ENCODE peak calls at places on chromosomes 1 and 21, in five cellular contexts. Q, I, Z, U and T are unnamed samples.

GRCh38 chr1:214660900-214661299 is 57.9 kb downstream of the CENPF start:
- DNase-seq in Q (no peak), I (no peak), Z (peak; percentile 96), U (no peak), T (peak; percentile 73)

GRCh38 chr21:41852929-41853320 is 26.2 kb downstream of the PRDM15 start:
- DNase-seq in Q (no peak), I (no peak), Z (no peak), U (no peak), T (no peak)

GRCh38 chr1:203121186-203122015 is 6.1 kb upstream of the ADORA1 start:
- DNase-seq in Q (no peak), I (no peak), Z (no peak), U (no peak), T (no peak)

GRCh38 chr1:199273837-199274379 is 635.1 kb downstream of the PTPRC start:
- DNase-seq in Q (peak; percentile 43), I (peak; percentile 40), Z (peak; percentile 26), U (no peak), T (peak; percentile 65)

GRCh38 chr1:200150721-200151120 is 123.2 kb downstream of the NR5A2 start:
- DNase-seq in Q (peak; percentile 76), I (no peak), Z (peak; percentile 65), U (peak; percentile 15), T (peak; percentile 84)

GRCh38 chr1:47434051-47434842 is 3.6 kb upstream of the FOXD2 start:
- DNase-seq in Q (no peak), I (peak; percentile 62), Z (peak; percentile 66), U (peak; percentile 24), T (no peak)

GRCh38 chr1:196678510-196678884 is 26.7 kb downstream of the CFH start:
- DNase-seq in Q (peak; percentile 24), I (no peak), Z (peak; percentile 73), U (no peak), T (peak; percentile 71)

GRCh38 chr1:55134152-55134808 is 80.9 kb downstream of the USP24 start:
- DNase-seq in Q (no peak), I (no peak), Z (no peak), U (no peak), T (no peak)

GRCh38 chr1:150798509-150798908 is 9.6 kb downstream of the CTSK start:
- DNase-seq in Q (no peak), I (no peak), Z (peak; percentile 47), U (no peak), T (no peak)

GRCh38 chr1:208951908-208952307 is 631.6 kb upstream of the CAMK1G start:
- DNase-seq in Q (no peak), I (no peak), Z (peak; percentile 20), U (peak; percentile 74), T (no peak)

GRCh38 chr1:6981595-6981994 is 196.3 kb downstream of the CAMTA1 start:
- DNase-seq in Q (no peak), I (no peak), Z (no peak), U (no peak), T (no peak)

GRCh38 chr1:163589735-163590134 is 268.0 kb downstream of the NUF2 start:
- DNase-seq in Q (no peak), I (no peak), Z (no peak), U (no peak), T (no peak)

GRCh38 chr1:207873055-207873890 is 37.7 kb downstream of the CD34 start:
- DNase-seq in Q (no peak), I (no peak), Z (no peak), U (peak; percentile 27), T (no peak)

GRCh38 chr1:203051841-203052324 is 25.6 kb downstream of the PPFIA4 start:
- DNase-seq in Q (no peak), I (peak; percentile 43), Z (no peak), U (peak; percentile 88), T (no peak)

GRCh38 chr1:51131185-51131584 is 29.2 kb downstream of the C1orf185 start:
- DNase-seq in Q (no peak), I (no peak), Z (no peak), U (no peak), T (no peak)

GRCh38 chr1:206581571-206581981 is 30.7 kb downstream of the EIF2D start:
- DNase-seq in Q (no peak), I (no peak), Z (no peak), U (no peak), T (no peak)

GRCh38 chr1:53526451-53527101 is 67.4 kb downstream of the DMRTB1 start:
- DNase-seq in Q (no peak), I (no peak), Z (peak; percentile 81), U (peak; percentile 71), T (peak; percentile 95)

GRCh38 chr21:26842976-26843911 is 2.0 kb downstream of the ADAMTS1 start:
- DNase-seq in Q (peak; percentile 91), I (peak; percentile 87), Z (peak; percentile 97), U (peak; percentile 95), T (peak; percentile 98)

GRCh38 chr1:169117599-169117998 is 11.1 kb downstream of the ATP1B1 start:
- DNase-seq in Q (no peak), I (no peak), Z (no peak), U (no peak), T (no peak)
- H3K4me1 ChIP-seq in Q (peaks cover 52% of the 10 kb centered on the region), I (peaks cover 3% of the 10 kb centered on the region), Z (peaks cover 28% of the 10 kb centered on the region), U (peaks cover 25% of the 10 kb centered on the region), T (peaks cover 8% of the 10 kb centered on the region)

DNA sequence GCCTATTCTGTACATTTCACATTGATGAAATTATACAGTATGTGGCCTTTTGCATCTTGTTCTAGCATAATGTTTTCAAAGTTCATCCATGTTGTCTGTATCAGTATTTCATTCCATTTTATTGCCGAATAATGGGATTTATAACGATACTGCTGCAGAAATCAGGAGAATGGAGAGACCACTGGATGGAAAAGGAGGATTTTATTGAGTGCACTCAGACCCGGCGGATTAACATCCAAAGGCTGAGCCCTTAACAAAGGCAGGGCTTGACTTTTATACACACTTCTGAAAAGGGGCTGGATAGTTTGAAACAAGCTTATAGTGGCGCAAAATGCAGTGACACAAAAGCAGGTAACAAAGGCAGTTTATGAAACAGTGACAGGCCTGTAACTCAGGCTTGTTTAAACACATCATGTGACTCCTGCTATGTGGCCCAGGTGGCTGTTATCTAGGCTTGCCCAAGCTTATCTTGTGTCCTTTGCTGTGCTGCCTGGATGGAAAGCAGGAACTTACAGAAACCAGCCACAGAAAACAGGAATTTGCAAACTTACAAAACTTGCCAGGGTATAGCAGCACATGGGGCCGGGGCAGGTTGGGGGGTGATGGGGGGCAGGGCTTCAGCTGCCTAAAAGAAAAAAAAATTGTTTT is 32.8 kb upstream of the KCNJ15 start:
- DNase-seq in Q (peak; percentile 37), I (no peak), Z (peak; percentile 58), U (no peak), T (peak; percentile 14)
- H3K9me3 ChIP-seq in Q (peaks cover 20% of the 10 kb centered on the region), I (peaks cover 2% of the 10 kb centered on the region), Z (no peaks in the 10 kb centered on the region), U (peaks cover 2% of the 10 kb centered on the region), T (peaks cover 43% of the 10 kb centered on the region)

DNA sequence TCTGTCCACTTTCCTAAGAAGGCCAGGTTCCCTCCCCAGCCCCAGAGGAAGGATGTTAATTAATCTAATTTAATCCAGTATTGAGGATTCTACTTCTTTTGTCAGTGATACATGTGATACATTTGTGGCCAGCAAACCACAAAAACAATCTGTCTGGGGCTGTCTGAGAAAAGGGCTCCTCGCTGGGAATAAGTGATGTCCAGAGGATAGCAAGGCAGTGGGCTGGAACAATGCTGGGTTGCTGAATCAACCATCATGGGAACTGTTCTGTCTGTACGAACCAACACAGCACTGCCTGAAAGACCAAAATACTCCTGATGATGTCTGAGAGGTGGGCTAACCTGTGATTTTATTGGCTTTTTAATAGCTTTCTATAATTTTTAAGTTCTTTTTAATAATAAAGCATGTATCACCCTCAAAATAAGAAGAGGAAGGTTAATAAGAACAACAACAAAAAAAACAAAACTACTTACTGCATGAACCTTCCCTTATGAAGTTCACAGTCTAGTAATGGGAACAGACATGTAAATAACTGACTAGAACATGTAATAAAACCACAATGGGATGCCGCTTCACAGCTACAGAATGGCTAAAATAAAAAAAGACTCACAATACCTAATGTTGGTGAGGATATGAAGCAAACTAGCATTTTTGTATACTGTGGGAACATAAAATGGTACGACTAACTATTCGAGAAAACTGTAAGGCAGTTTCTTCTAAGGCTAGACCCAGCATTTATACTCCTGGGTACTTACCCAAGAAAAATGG is 11.4 kb upstream of the ADAR start:
- DNase-seq in Q (no peak), I (no peak), Z (no peak), U (no peak), T (no peak)
- H3K4me3 ChIP-seq in Q (no peak overlapping the region), I (no peak overlapping the region), Z (no peak overlapping the region), U (no peak overlapping the region), T (no peak overlapping the region)

GRCh38 chr1:160459687-160460086 is 59.3 kb downstream of the VANGL2 start:
- DNase-seq in Q (no peak), I (no peak), Z (no peak), U (no peak), T (no peak)

GRCh38 chr1:160460683-160461287 is 60.4 kb downstream of the VANGL2 start:
- DNase-seq in Q (no peak), I (no peak), Z (no peak), U (no peak), T (no peak)

GRCh38 chr1:160455153-160455517 is 54.8 kb downstream of the VANGL2 start:
- DNase-seq in Q (no peak), I (no peak), Z (no peak), U (no peak), T (no peak)

GRCh38 chr1:160460214-160460642 is 59.9 kb downstream of the VANGL2 start:
- DNase-seq in Q (no peak), I (no peak), Z (no peak), U (no peak), T (no peak)

GRCh38 chr1:160459056-160459455 is 58.7 kb downstream of the VANGL2 start:
- DNase-seq in Q (no peak), I (no peak), Z (no peak), U (no peak), T (no peak)
- H3K4me1 ChIP-seq in Q (no peaks in the 10 kb centered on the region), I (no peaks in the 10 kb centered on the region), Z (no peaks in the 10 kb centered on the region), U (no peaks in the 10 kb centered on the region), T (no peaks in the 10 kb centered on the region)

DNA sequence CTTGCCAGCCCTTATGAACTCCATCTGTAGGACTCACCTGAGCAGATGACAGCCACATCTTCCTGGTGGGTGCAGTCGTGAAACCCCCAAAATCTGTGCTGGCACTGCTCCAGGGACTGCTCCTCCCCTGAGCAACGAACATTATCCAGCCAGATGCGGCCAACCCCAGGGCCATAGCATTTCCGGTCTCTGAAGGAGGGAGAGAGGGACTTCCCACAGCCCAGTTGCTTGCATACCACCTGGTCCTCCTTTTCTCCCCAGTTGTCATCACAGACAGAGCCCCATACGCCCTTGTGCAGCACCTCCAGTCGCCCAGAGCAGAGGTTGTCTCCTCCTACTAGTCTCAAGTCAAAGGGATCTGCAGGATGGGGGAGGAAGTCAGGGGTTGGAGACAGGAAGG is 8.5 kb downstream of the CD5L start:
- DNase-seq in Q (no peak), I (no peak), Z (no peak), U (no peak), T (no peak)
- H3K9me3 ChIP-seq in Q (no peaks in the 10 kb centered on the region), I (no peaks in the 10 kb centered on the region), Z (no peaks in the 10 kb centered on the region), U (no peaks in the 10 kb centered on the region), T (no peaks in the 10 kb centered on the region)

DNA sequence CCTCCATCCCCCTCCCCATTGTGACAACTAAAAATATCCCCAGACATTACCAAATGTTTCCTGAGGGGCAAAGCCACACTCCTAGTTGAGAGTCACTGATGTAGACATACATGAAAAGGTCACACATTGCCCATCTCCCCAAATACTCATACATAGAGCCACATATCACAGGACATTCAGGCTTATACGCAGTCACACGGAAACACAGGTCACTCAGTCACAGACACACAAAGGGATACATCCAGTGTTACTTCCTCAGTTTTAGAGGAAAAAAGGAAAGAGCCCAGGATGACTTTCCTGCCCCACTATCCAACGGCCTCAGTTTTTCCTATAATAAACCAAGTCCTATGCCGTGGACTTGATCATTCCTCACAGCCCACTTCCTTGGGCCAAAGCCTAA is 1.9 kb downstream of the SLC39A1 start:
- DNase-seq in Q (no peak), I (no peak), Z (no peak), U (no peak), T (no peak)
- H3K4me3 ChIP-seq in Q (no peak overlapping the region), I (no peak overlapping the region), Z (peak overlapping the region; percentile 82), U (peak overlapping the region; percentile 97), T (peak overlapping the region; percentile 87)